ENCODE peak calls at places on chromosomes 3 and 15, in five cellular contexts. One of them, this sample, is unnamed.

GRCh38 chr15:56040081-56041035 is 46.9 kb upstream of the NEDD4 start:
- DNase-seq in AG04449: peak; percentile 77
- DNase-seq in fibroblast of the aortic adventitia: peak; percentile 98
- DNase-seq in testis: peak; percentile 25
- DNase-seq in PC-3: peak; percentile 85
- DNase-seq in this sample: peak; percentile 88

GRCh38 chr15:59273266-59273665 is 66.6 kb downstream of the LDHAL6B start:
- DNase-seq in AG04449: no peak
- DNase-seq in testis: no peak
- DNase-seq in PC-3: no peak
- DNase-seq in fibroblast of the aortic adventitia: no peak
- DNase-seq in this sample: no peak

GRCh38 chr15:85788796-85789495 is 5.8 kb downstream of the KLHL25 start:
- DNase-seq in AG04449: no peak
- DNase-seq in testis: no peak
- DNase-seq in fibroblast of the aortic adventitia: no peak
- DNase-seq in PC-3: peak; percentile 19
- DNase-seq in this sample: no peak

GRCh38 chr15:56524915-56525314 is 60.0 kb upstream of the MNS1 start:
- DNase-seq in testis: no peak
- DNase-seq in fibroblast of the aortic adventitia: peak; percentile 4
- DNase-seq in AG04449: peak; percentile 9
- DNase-seq in PC-3: no peak
- DNase-seq in this sample: no peak

GRCh38 chr3:101722394-101723173 is 1.8 kb upstream of the CEP97 start:
- DNase-seq in PC-3: no peak
- DNase-seq in fibroblast of the aortic adventitia: no peak
- DNase-seq in AG04449: no peak
- DNase-seq in testis: no peak
- DNase-seq in this sample: no peak

GRCh38 chr15:80999623-81000036 is 1.1 kb upstream of the TLNRD1 start:
- DNase-seq in testis: no peak
- DNase-seq in fibroblast of the aortic adventitia: no peak
- DNase-seq in PC-3: peak; percentile 82
- DNase-seq in AG04449: no peak
- DNase-seq in this sample: no peak

GRCh38 chr3:12286927-12287726 is 1.7 kb upstream of the PPARG start:
- DNase-seq in fibroblast of the aortic adventitia: peak; percentile 16
- DNase-seq in AG04449: no peak
- DNase-seq in testis: no peak
- DNase-seq in PC-3: peak; percentile 52
- DNase-seq in this sample: peak; percentile 51

GRCh38 chr3:96430019-96430541 is 384.3 kb upstream of the EPHA6 start:
- DNase-seq in AG04449: no peak
- DNase-seq in PC-3: peak; percentile 54
- DNase-seq in fibroblast of the aortic adventitia: no peak
- DNase-seq in testis: no peak
- DNase-seq in this sample: no peak

GRCh38 chr3:100044369-100044768 is 69.9 kb downstream of the FILIP1L start:
- DNase-seq in PC-3: no peak
- DNase-seq in fibroblast of the aortic adventitia: no peak
- DNase-seq in testis: no peak
- DNase-seq in AG04449: no peak
- DNase-seq in this sample: no peak

GRCh38 chr15:36406366-36406765 is 173.1 kb upstream of the CDIN1 start:
- DNase-seq in PC-3: no peak
- DNase-seq in fibroblast of the aortic adventitia: no peak
- DNase-seq in AG04449: no peak
- DNase-seq in testis: no peak
- DNase-seq in this sample: no peak

GRCh38 chr3:47227678-47228077 is 54.9 kb downstream of the KIF9 start:
- DNase-seq in AG04449: no peak
- DNase-seq in fibroblast of the aortic adventitia: peak; percentile 16
- DNase-seq in testis: peak; percentile 22
- DNase-seq in PC-3: no peak
- DNase-seq in this sample: no peak

GRCh38 chr3:15460891-15461524 is 33.6 kb downstream of the EAF1 start:
- DNase-seq in testis: no peak
- DNase-seq in fibroblast of the aortic adventitia: no peak
- DNase-seq in AG04449: no peak
- DNase-seq in PC-3: no peak
- DNase-seq in this sample: no peak

GRCh38 chr3:71080517-71081083 is 502.9 kb downstream of the FOXP1 start:
- DNase-seq in fibroblast of the aortic adventitia: no peak
- DNase-seq in AG04449: no peak
- DNase-seq in testis: no peak
- DNase-seq in PC-3: no peak
- DNase-seq in this sample: no peak

GRCh38 chr3:139718415-139718814 is 40.6 kb upstream of the NMNAT3 start:
- DNase-seq in PC-3: peak; percentile 39
- DNase-seq in fibroblast of the aortic adventitia: peak; percentile 45
- DNase-seq in AG04449: no peak
- DNase-seq in testis: peak; percentile 74
- DNase-seq in this sample: peak; percentile 61

GRCh38 chr3:166934879-166935278 is 445.2 kb downstream of the ZBBX start:
- DNase-seq in PC-3: no peak
- DNase-seq in testis: no peak
- DNase-seq in fibroblast of the aortic adventitia: no peak
- DNase-seq in AG04449: no peak
- DNase-seq in this sample: no peak

GRCh38 chr15:71538922-71539321 is 271.4 kb upstream of the NR2E3 start:
- DNase-seq in testis: no peak
- DNase-seq in AG04449: no peak
- DNase-seq in fibroblast of the aortic adventitia: no peak
- DNase-seq in PC-3: no peak
- DNase-seq in this sample: no peak

GRCh38 chr3:139388961-139389551 is 391 bp downstream of the COPB2 start:
- DNase-seq in PC-3: no peak
- DNase-seq in testis: no peak
- DNase-seq in AG04449: no peak
- DNase-seq in fibroblast of the aortic adventitia: no peak
- DNase-seq in this sample: no peak

GRCh38 chr3:20575153-20575552 is 389.1 kb upstream of the SGO1 start:
- DNase-seq in testis: no peak
- DNase-seq in fibroblast of the aortic adventitia: peak; percentile 87
- DNase-seq in AG04449: peak; percentile 62
- DNase-seq in PC-3: peak; percentile 13
- DNase-seq in this sample: no peak

GRCh38 chr3:178583963-178584575 is 47.8 kb downstream of the KCNMB2 start:
- DNase-seq in fibroblast of the aortic adventitia: no peak
- DNase-seq in testis: no peak
- DNase-seq in AG04449: no peak
- DNase-seq in PC-3: no peak
- DNase-seq in this sample: no peak

GRCh38 chr3:197337656-197338055 is 39.2 kb upstream of the DLG1 start:
- DNase-seq in PC-3: peak; percentile 72
- DNase-seq in fibroblast of the aortic adventitia: no peak
- DNase-seq in AG04449: no peak
- DNase-seq in testis: no peak
- DNase-seq in this sample: no peak

GRCh38 chr3:138118863-138119766 is 3.7 kb upstream of the DZIP1L start:
- DNase-seq in AG04449: peak; percentile 7
- DNase-seq in fibroblast of the aortic adventitia: peak; percentile 78
- DNase-seq in testis: peak; percentile 85
- DNase-seq in PC-3: peak; percentile 84
- DNase-seq in this sample: peak; percentile 77
- H3K4me3 ChIP-seq in AG04449: no peak overlapping the region
- H3K4me3 ChIP-seq in fibroblast of the aortic adventitia: no peak overlapping the region
- H3K4me3 ChIP-seq in testis: no peak overlapping the region
- H3K4me3 ChIP-seq in PC-3: no peak overlapping the region
- H3K4me3 ChIP-seq in this sample: no peak overlapping the region

GRCh38 chr3:152524198-152525140 is 255.7 kb downstream of the MBNL1 start:
- DNase-seq in fibroblast of the aortic adventitia: peak; percentile 82
- DNase-seq in testis: peak; percentile 76
- DNase-seq in AG04449: peak; percentile 23
- DNase-seq in PC-3: peak; percentile 80
- DNase-seq in this sample: peak; percentile 42
- TF ChIP-seq CTCF in fibroblast of the aortic adventitia: peak; percentile 72
- TF ChIP-seq CTCF in testis: peak; percentile 48
- TF ChIP-seq CTCF in AG04449: peak; percentile 61
- TF ChIP-seq CTCF in PC-3: peak; percentile 89
- TF ChIP-seq CTCF in this sample: peak; percentile 44

DNA sequence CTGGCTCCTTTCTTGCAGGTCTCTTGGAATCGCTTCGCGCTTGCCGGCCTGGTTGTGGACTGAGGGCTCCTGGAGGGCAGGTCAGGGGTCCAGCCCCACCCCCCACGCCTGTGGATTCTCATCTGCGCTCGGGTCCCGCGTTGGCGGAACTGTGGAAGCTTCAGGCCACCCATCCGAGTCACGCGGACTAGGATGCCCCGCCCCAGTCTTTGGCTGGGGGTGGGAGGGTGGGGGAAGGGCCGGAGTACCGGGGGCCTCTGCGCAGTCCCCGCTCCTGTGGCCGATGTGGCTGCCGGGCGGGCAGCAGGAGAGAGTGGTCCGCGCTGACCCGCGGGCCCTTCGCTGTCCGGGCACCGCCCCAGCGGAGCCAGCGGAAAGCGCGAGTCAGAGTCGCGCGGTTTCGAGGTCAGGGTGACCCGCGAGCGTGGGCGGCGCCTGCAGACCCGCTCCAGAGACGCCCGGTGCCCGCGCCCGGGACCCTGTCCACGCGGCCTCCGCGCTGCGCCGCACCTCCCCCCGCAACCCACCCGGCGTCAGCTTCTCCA is 114.2 kb downstream of the KLF13 start:
- DNase-seq in AG04449: no peak
- DNase-seq in testis: peak; percentile 52
- DNase-seq in fibroblast of the aortic adventitia: peak; percentile 17
- DNase-seq in PC-3: no peak
- DNase-seq in this sample: peak; percentile 27
- H3K4me3 ChIP-seq in AG04449: peak overlapping the region; percentile 53
- H3K4me3 ChIP-seq in testis: peak overlapping the region; percentile 68
- H3K4me3 ChIP-seq in fibroblast of the aortic adventitia: peak overlapping the region; percentile 60
- H3K4me3 ChIP-seq in PC-3: peak overlapping the region; percentile 47
- H3K4me3 ChIP-seq in this sample: peak overlapping the region; percentile 45

DNA sequence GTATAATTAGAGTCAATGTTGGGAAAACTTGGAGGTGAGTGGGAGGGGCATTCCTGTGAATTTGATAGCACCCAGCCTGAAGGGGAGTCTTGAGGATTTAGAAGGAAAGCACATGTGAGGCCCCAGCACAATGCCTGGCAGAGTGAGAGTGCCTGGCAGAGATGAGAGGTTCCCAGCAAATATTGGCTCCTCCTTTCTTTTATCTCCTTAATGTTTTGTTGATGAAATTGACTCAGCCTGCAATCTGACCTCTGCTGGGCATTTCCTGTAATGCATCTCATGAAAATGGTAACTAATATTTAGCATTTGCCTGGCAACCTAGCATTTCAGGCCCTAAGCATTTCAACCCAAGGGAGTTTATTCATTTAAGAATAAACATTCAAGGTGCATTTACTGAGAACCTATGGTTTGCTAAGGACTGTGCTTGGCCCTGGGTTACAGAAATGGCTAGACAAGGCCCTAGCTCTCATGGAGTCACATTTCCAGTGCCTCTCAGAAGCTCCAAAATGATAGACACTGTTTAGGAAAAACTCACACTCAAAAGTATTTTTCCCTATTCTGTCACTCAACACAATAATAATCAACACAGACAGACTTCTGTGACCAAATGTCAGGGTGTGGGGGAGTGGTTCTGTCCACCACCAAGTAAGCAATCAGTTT is 19.0 kb downstream of the PDHB start:
- DNase-seq in fibroblast of the aortic adventitia: peak; percentile 88
- DNase-seq in AG04449: no peak
- DNase-seq in PC-3: peak; percentile 85
- DNase-seq in testis: peak; percentile 70
- DNase-seq in this sample: no peak
- TF ChIP-seq CTCF in fibroblast of the aortic adventitia: peak; percentile 78
- TF ChIP-seq CTCF in AG04449: peak; percentile 65
- TF ChIP-seq CTCF in PC-3: peak; percentile 85
- TF ChIP-seq CTCF in testis: peak; percentile 84
- TF ChIP-seq CTCF in this sample: peak; percentile 71

GRCh38 chr15:22949074-22949547 is 31.1 kb downstream of the CYFIP1 start:
- DNase-seq in AG04449: no peak
- DNase-seq in fibroblast of the aortic adventitia: peak; percentile 80
- DNase-seq in PC-3: peak; percentile 26
- DNase-seq in testis: peak; percentile 56
- DNase-seq in this sample: no peak
- H3K4me3 ChIP-seq in AG04449: peak overlapping the region; percentile 34
- H3K4me3 ChIP-seq in fibroblast of the aortic adventitia: peak overlapping the region; percentile 50
- H3K4me3 ChIP-seq in PC-3: no peak overlapping the region
- H3K4me3 ChIP-seq in testis: no peak overlapping the region
- H3K4me3 ChIP-seq in this sample: no peak overlapping the region